ENCODE peak calls at places on chromosomes 6 and 20, in six cellular contexts. Q is tibial nerve; U is GM23248; J is mammary epithelial cell; L is naive thymus-derived CD4-positive, alpha-beta T cell; H is PC-9. M is an unnamed sample.

GRCh38 chr20:20303742-20304141 is 64.2 kb upstream of the INSM1 start:
- DNase-seq in L (no peak), U (no peak), H (no peak), J (no peak), Q (no peak), M (no peak)

GRCh38 chr6:10259676-10260075 is 155.2 kb downstream of the TFAP2A start:
- DNase-seq in Q (no peak), H (no peak), U (no peak), L (no peak), J (no peak), M (no peak)

GRCh38 chr6:130968486-130968885 is 94.6 kb downstream of the EPB41L2 start:
- DNase-seq in J (no peak), U (peak; percentile 46), H (no peak), L (no peak), Q (peak; percentile 25), M (no peak)

GRCh38 chr6:113645576-113645970 is 211.6 kb upstream of the MARCKS start:
- DNase-seq in Q (peak; percentile 14), L (no peak), H (peak; percentile 76), U (peak; percentile 90), J (peak; percentile 98), M (no peak)

GRCh38 chr6:127397729-127398609 is 54.6 kb upstream of the ECHDC1 start:
- DNase-seq in L (no peak), Q (no peak), H (no peak), U (no peak), J (no peak), M (no peak)

GRCh38 chr20:58233881-58234528 is 5.6 kb upstream of the ANKRD60 start:
- DNase-seq in H (no peak), Q (peak; percentile 51), U (peak; percentile 39), J (no peak), L (peak; percentile 17), M (peak; percentile 34)

GRCh38 chr20:46102940-46103339 is 13.2 kb upstream of the NCOA5 start:
- DNase-seq in L (no peak), U (no peak), J (no peak), H (peak; percentile 17), Q (no peak), M (no peak)

GRCh38 chr20:63186528-63187316 is 29.2 kb downstream of the YTHDF1 start:
- DNase-seq in H (peak; percentile 76), L (no peak), Q (no peak), U (peak; percentile 79), J (peak; percentile 57), M (no peak)

DNA sequence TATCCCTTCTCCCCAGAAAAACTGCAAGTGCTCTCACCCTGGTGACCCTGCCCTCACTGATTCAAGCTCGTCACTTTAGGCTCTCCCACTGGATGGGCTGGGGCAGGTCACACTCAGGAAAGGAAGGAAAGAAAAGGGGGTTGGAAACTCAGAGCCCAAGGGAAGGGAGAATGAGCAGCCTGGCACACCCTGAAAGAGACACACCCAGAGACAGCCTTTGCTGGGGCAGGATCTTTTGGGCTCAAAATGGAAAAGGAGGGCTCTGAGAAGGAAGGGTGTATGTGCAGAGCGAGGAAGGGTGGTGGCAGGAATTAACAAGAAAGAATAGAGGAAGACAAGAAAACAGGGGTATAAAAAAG is 2.5 kb downstream of the PPP1R18 start:
- DNase-seq in Q (no peak), J (peak; percentile 20), U (peak; percentile 42), L (no peak), H (no peak), M (no peak)
- H3K4me1 ChIP-seq in Q (peaks cover 77% of the 10 kb centered on the region), J (peaks cover 49% of the 10 kb centered on the region), U (peaks cover 31% of the 10 kb centered on the region), L (peaks cover 26% of the 10 kb centered on the region), H (peaks cover 57% of the 10 kb centered on the region), M (peaks cover 41% of the 10 kb centered on the region)

GRCh38 chr20:56360133-56360898 is 1.5 kb downstream of the FAM210B start:
- DNase-seq in U (no peak), J (no peak), H (no peak), Q (no peak), L (no peak), M (no peak)
- H3K4me3 ChIP-seq in U (peak overlapping the region; percentile 82), J (peak overlapping the region; percentile 74), H (no peak overlapping the region), Q (peak overlapping the region; percentile 91), L (peak overlapping the region; percentile 72), M (no peak overlapping the region)

DNA sequence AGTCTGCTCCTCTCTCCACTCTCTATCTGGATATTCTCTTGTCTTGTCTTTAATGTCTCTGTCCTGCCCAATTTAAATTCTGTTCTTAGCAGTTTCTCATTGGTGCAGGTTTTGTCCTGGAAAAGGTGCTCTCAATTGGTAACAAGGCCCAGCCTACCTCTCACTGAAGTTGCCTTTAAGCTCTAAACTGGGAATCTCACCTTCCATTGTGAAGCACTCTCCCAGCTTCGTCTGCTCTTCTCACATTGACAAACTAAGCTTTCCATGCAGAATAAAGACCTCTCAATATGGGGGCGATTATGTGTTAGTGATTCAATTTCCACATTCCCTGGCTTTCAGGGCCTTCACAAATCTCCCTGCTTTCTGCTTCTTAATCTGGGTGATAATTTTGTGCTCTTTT is 1712.2 kb downstream of the GRIK2 start:
- DNase-seq in L (no peak), J (no peak), Q (no peak), H (no peak), U (no peak), M (no peak)
- H3K27ac ChIP-seq in L (no peak overlapping the region), J (no peak overlapping the region), Q (no peak overlapping the region), H (no peak overlapping the region), U (no peak overlapping the region), M (no peak overlapping the region)

GRCh38 chr6:36917541-36918193 is 31.9 kb downstream of the C6orf89 start:
- DNase-seq in J (no peak), U (peak; percentile 96), H (no peak), L (no peak), Q (peak; percentile 59), M (no peak)
- H3K4me1 ChIP-seq in J (peaks cover 19% of the 10 kb centered on the region), U (peaks cover 68% of the 10 kb centered on the region), H (peaks cover 48% of the 10 kb centered on the region), L (peaks cover 12% of the 10 kb centered on the region), Q (peaks cover 6% of the 10 kb centered on the region), M (peaks cover 20% of the 10 kb centered on the region)

GRCh38 chr6:35318845-35319220 is 21.2 kb downstream of the DEF6 start:
- DNase-seq in Q (no peak), J (no peak), L (no peak), H (no peak), U (no peak), M (no peak)
- H3K4me3 ChIP-seq in Q (peak overlapping the region; percentile 51), J (peak overlapping the region; percentile 30), L (no peak overlapping the region), H (no peak overlapping the region), U (peak overlapping the region; percentile 73), M (no peak overlapping the region)

GRCh38 chr6:26103141-26103769 is 16.0 kb downstream of the HFE start:
- DNase-seq in J (no peak), Q (no peak), U (peak; percentile 69), H (peak; percentile 67), L (no peak), M (no peak)
- H3K27ac ChIP-seq in J (peak overlapping the region; percentile 93), Q (no peak overlapping the region), U (peak overlapping the region; percentile 86), H (peak overlapping the region; percentile 78), L (peak overlapping the region; percentile 75), M (peak overlapping the region; percentile 83)

GRCh38 chr6:117674991-117675657 is at the start of gene NUS1:
- DNase-seq in U (peak; percentile 100), Q (peak; percentile 98), J (peak; percentile 96), L (peak; percentile 96), H (peak; percentile 95), M (peak; percentile 96)
- H3K4me1 ChIP-seq in U (peaks cover 20% of the 10 kb centered on the region), Q (peaks cover 18% of the 10 kb centered on the region), J (peaks cover 21% of the 10 kb centered on the region), L (peaks cover 24% of the 10 kb centered on the region), H (peaks cover 26% of the 10 kb centered on the region), M (peaks cover 14% of the 10 kb centered on the region)

GRCh38 chr6:18506387-18507017 is 119.4 kb downstream of the RNF144B start:
- DNase-seq in Q (no peak), J (no peak), U (no peak), H (no peak), L (no peak), M (no peak)

GRCh38 chr6:18501313-18502013 is 114.3 kb downstream of the RNF144B start:
- DNase-seq in L (no peak), H (peak; percentile 60), Q (peak; percentile 41), U (peak; percentile 70), J (peak; percentile 83), M (no peak)

GRCh38 chr6:18504232-18504596 is 117.1 kb downstream of the RNF144B start:
- DNase-seq in H (no peak), J (no peak), Q (no peak), U (no peak), L (no peak), M (no peak)

GRCh38 chr6:18503187-18503586 is 116.0 kb downstream of the RNF144B start:
- DNase-seq in L (no peak), Q (no peak), U (no peak), J (no peak), H (no peak), M (no peak)

DNA sequence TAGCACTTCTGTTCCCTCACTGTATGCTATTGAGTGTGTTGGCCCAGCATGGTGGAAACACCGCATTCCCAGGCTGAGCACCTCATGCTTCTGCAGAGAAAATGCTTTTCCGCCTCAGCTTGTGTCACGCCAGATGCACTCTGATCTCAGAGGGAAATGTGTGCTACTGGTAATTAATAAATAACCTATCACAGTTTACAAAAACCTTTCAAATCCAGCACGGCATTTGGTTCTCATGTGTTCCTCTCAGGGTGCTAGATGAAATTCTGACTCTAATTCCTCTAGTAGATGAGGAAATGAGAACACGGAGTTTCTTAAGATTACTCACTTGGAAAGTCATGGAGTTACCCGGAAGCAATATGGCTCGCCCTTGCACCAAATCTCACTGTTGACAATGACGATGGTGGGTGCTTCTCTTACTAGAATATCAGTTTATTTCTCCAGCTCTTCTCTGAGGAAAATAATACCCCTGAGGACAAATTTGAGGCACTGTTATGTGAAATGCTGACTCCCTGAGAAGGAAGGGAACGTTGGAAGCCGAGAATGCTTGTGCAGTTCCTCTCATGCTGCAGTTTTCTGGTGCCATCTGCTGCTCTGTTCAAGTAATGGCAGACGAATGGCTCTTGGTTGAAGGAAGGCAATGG is 116.6 kb downstream of the RNF144B start:
- DNase-seq in L (no peak), Q (peak; percentile 63), U (peak; percentile 90), J (peak; percentile 64), H (peak; percentile 61), M (peak; percentile 22)
- H3K4me3 ChIP-seq in L (no peak overlapping the region), Q (peak overlapping the region; percentile 42), U (peak overlapping the region; percentile 74), J (peak overlapping the region; percentile 0), H (peak overlapping the region; percentile 17), M (no peak overlapping the region)